ENCODE peak calls at places on chromosomes 16 and 17, in seven cellular contexts. T is DND-41, E is MM.1S, X is esophagus squamous epithelium, F is stomach, G is breast epithelium, R is body of pancreas. L is an unnamed sample. For H3K4me1, the result is how much of the 10 kb centered on the place peaks cover.

GRCh38 chr17:68290955-68291835 is at the start of the genes ARSG and SLC16A6:
- DNase-seq in T (peak), E (peak), X (no peak), F (peak), G (peak), R (peak), L (no peak)

GRCh38 chr17:77859411-77859810 is 99.1 kb upstream of the TNRC6C start:
- DNase-seq in T (no peak), E (no peak), X (no peak), F (no peak), G (no peak), R (no peak), L (no peak)

GRCh38 chr16:6903671-6904070 is 429.0 kb upstream of the RBFOX1 start:
- DNase-seq in T (no peak), E (no peak), X (no peak), F (no peak), G (no peak), R (no peak), L (no peak)

GRCh38 chr16:2324296-2324859 is 16.1 kb downstream of the ABCA3 start:
- DNase-seq in T (no peak), E (no peak), X (no peak), F (no peak), G (no peak), R (no peak), L (no peak)

GRCh38 chr16:4021070-4021779 is 95.0 kb downstream of the ADCY9 start:
- DNase-seq in T (no peak), E (no peak), X (no peak), F (peak), G (peak), R (peak), L (no peak)

GRCh38 chr16:57132470-57132869 is 40.1 kb downstream of the CPNE2 start:
- DNase-seq in T (no peak), E (no peak), X (no peak), F (no peak), G (no peak), R (peak), L (no peak)

GRCh38 chr16:30509081-30509480 is 17.3 kb downstream of the ZNF768 start:
- DNase-seq in T (no peak), E (no peak), X (no peak), F (no peak), G (no peak), R (no peak), L (no peak)

GRCh38 chr17:81336930-81337325 is 41.8 kb upstream of the SLC38A10 start:
- DNase-seq in T (no peak), E (no peak), X (no peak), F (no peak), G (no peak), R (no peak), L (no peak)

GRCh38 chr17:83115202-83115651 is 35.8 kb downstream of the METRNL start:
- DNase-seq in T (no peak), E (no peak), X (no peak), F (no peak), G (no peak), R (no peak), L (no peak)

GRCh38 chr16:50154369-50154947 is 1.4 kb downstream of the TENT4B start:
- DNase-seq in T (no peak), E (peak), X (no peak), F (no peak), G (no peak), R (no peak), L (no peak)

GRCh38 chr17:76670708-76671122 is 27.2 kb upstream of the ST6GALNAC1 start:
- DNase-seq in T (no peak), E (no peak), X (no peak), F (no peak), G (no peak), R (no peak), L (no peak)

GRCh38 chr16:4477966-4478365 is 1.8 kb downstream of the HMOX2 start:
- DNase-seq in T (no peak), E (no peak), X (no peak), F (no peak), G (no peak), R (no peak), L (no peak)

GRCh38 chr16:9308300-9309209 is 217.1 kb downstream of the HAPSTR1 start:
- DNase-seq in T (no peak), E (no peak), X (no peak), F (no peak), G (no peak), R (peak), L (no peak)

GRCh38 chr16:8963825-8964441 is at the start of gene USP7:
- DNase-seq in T (peak), E (peak), X (peak), F (peak), G (peak), R (peak), L (peak)

GRCh38 chr16:57358527-57359095 is at the start of gene CCL22:
- DNase-seq in T (no peak), E (no peak), X (no peak), F (peak), G (no peak), R (no peak), L (no peak)

GRCh38 chr17:47652570-47652969 is 2.9 kb downstream of the KPNB1 start:
- DNase-seq in T (no peak), E (no peak), X (no peak), F (no peak), G (no peak), R (no peak), L (no peak)

GRCh38 chr17:31598388-31598760 is 206.9 kb downstream of the RAB11FIP4 start:
- DNase-seq in T (no peak), E (no peak), X (no peak), F (no peak), G (no peak), R (no peak), L (no peak)

GRCh38 chr17:45241315-45242011 is 19.8 kb downstream of the FMNL1 start:
- DNase-seq in T (no peak), E (no peak), X (no peak), F (peak), G (peak), R (peak), L (no peak)

GRCh38 chr16:70433456-70434103 is 5.3 kb downstream of the ST3GAL2 start:
- DNase-seq in T (no peak), E (no peak), X (no peak), F (no peak), G (no peak), R (peak), L (no peak)

GRCh38 chr16:81036751-81037350 is 1.2 kb downstream of the ATMIN start:
- DNase-seq in T (no peak), E (no peak), X (no peak), F (no peak), G (no peak), R (no peak), L (no peak)

GRCh38 chr16:78443780-78444422 is 344.4 kb downstream of the WWOX start:
- DNase-seq in T (no peak), E (no peak), X (no peak), F (no peak), G (no peak), R (no peak), L (no peak)

GRCh38 chr16:75224281-75224680 is 5.5 kb downstream of the CTRB1 start:
- DNase-seq in T (no peak), E (no peak), X (no peak), F (no peak), G (no peak), R (no peak), L (no peak)

GRCh38 chr17:77801545-77802332 is 156.8 kb upstream of the TNRC6C start:
- DNase-seq in T (no peak), E (no peak), X (no peak), F (no peak), G (no peak), R (no peak), L (no peak)

GRCh38 chr17:78315355-78316114 is 44.3 kb downstream of the SOCS3 start:
- DNase-seq in T (no peak), E (no peak), X (no peak), F (peak), G (peak), R (peak), L (peak)

GRCh38 chr17:57517216-57517518 is 227.9 kb downstream of the CCDC182 start:
- DNase-seq in T (no peak), E (no peak), X (no peak), F (no peak), G (no peak), R (no peak), L (no peak)

GRCh38 chr17:81487487-81488275 is 24.9 kb downstream of the ACTG1 start:
- DNase-seq in T (peak), E (no peak), X (no peak), F (peak), G (no peak), R (peak), L (no peak)

GRCh38 chr17:36534117-36534880 is at the start of gene MYO19:
- DNase-seq in T (peak), E (peak), X (no peak), F (peak), G (peak), R (peak), L (no peak)

GRCh38 chr16:50620646-50621451 is 60.3 kb downstream of the SNX20 start:
- DNase-seq in T (no peak), E (no peak), X (no peak), F (no peak), G (no peak), R (no peak), L (no peak)

GRCh38 chr17:38885044-38885727 is 15.3 kb downstream of the LASP1 start:
- DNase-seq in T (no peak), E (no peak), X (no peak), F (no peak), G (no peak), R (peak), L (no peak)

GRCh38 chr17:9050801-9051401 is 29.6 kb downstream of the NTN1 start:
- DNase-seq in T (no peak), E (no peak), X (no peak), F (no peak), G (peak), R (no peak), L (no peak)

GRCh38 chr17:33929181-33929724 is 325.8 kb upstream of the CCL2 start:
- DNase-seq in T (no peak), E (no peak), X (no peak), F (no peak), G (no peak), R (no peak), L (no peak)

GRCh38 chr16:59612094-59612493 is 878.0 kb upstream of the GOT2 start:
- DNase-seq in T (no peak), E (no peak), X (no peak), F (no peak), G (no peak), R (no peak), L (no peak)

GRCh38 chr16:29021471-29021870 is 36.6 kb downstream of the LAT start:
- DNase-seq in T (no peak), E (no peak), X (no peak), F (no peak), G (no peak), R (no peak), L (no peak)

GRCh38 chr17:14701901-14702300 is 401.0 kb downstream of the HS3ST3B1 start:
- DNase-seq in T (no peak), E (no peak), X (no peak), F (no peak), G (no peak), R (no peak), L (no peak)

GRCh38 chr16:80467961-80468360 is 72.8 kb upstream of the DYNLRB2 start:
- DNase-seq in T (no peak), E (no peak), X (no peak), F (no peak), G (no peak), R (no peak), L (no peak)

GRCh38 chr16:89287777-89288576 is 70.5 kb downstream of the ZNF778 start:
- DNase-seq in T (no peak), E (no peak), X (no peak), F (no peak), G (no peak), R (no peak), L (no peak)

GRCh38 chr17:252456-252855 is 71.0 kb upstream of the DOC2B start:
- DNase-seq in T (no peak), E (no peak), X (no peak), F (peak), G (no peak), R (no peak), L (no peak)

GRCh38 chr17:76537288-76537577 is 276 bp downstream of the CYGB start:
- DNase-seq in T (no peak), E (no peak), X (no peak), F (peak), G (no peak), R (peak), L (no peak)

GRCh38 chr16:23408242-23409201 is 44.5 kb downstream of the COG7 start:
- DNase-seq in T (no peak), E (no peak), X (no peak), F (no peak), G (no peak), R (peak), L (no peak)

DNA sequence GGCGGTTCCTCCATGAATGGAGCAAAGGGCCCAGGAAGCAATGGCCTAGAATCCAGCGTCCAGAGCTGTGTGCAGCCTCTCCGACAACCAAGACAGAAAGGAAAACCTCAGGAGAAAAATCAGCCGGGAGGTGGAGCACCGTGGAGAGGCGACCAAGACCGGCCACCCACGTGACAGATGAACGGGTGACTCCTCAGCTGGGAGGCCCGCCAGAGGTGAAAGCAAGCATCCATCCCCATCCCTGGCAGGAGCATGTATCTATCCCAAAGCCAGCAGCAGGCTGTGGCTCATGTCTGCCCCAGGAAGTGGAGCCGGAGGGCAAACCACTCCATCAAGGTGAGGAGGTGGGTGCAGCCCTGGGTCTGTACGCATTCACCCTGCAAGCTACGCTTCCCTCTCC is 52.1 kb downstream of the FOXL1 start:
- DNase-seq in T (no peak), E (no peak), X (no peak), F (no peak), G (no peak), R (no peak), L (no peak)
- H3K4me1 ChIP-seq in T (under half), E (under half), X (under half), F (under half), G (under half), R (under half), L (under half)

GRCh38 chr16:83799336-83799735 is 8.4 kb upstream of the HSBP1 start:
- DNase-seq in T (no peak), E (no peak), X (no peak), F (no peak), G (no peak), R (no peak), L (no peak)
- H3K4me1 ChIP-seq in T (under half), E (under half), X (under half), F (under half), G (under half), R (under half), L (under half)

GRCh38 chr16:53131363-53132071 is 76.7 kb downstream of the CHD9 start:
- DNase-seq in T (peak), E (peak), X (no peak), F (peak), G (peak), R (peak), L (peak)

GRCh38 chr16:53131050-53131362 is 76.2 kb downstream of the CHD9 start:
- DNase-seq in T (no peak), E (no peak), X (no peak), F (peak), G (no peak), R (no peak), L (no peak)

GRCh38 chr16:53129281-53130192 is 74.7 kb downstream of the CHD9 start:
- DNase-seq in T (no peak), E (no peak), X (no peak), F (no peak), G (peak), R (peak), L (no peak)

GRCh38 chr16:53132406-53132805 is 77.6 kb downstream of the CHD9 start:
- DNase-seq in T (no peak), E (no peak), X (no peak), F (no peak), G (no peak), R (no peak), L (no peak)

GRCh38 chr16:53130193-53131049 is 75.6 kb downstream of the CHD9 start:
- DNase-seq in T (peak), E (peak), X (peak), F (peak), G (peak), R (peak), L (peak)
- H3K4me1 ChIP-seq in T (under half), E (under half), X (under half), F (under half), G (under half), R (under half), L (under half)

GRCh38 chr17:1627987-1628855 is at the start of gene SLC43A2:
- DNase-seq in T (peak), E (peak), X (no peak), F (peak), G (peak), R (peak), L (no peak)

GRCh38 chr17:1627219-1627986 is 1.2 kb downstream of the SLC43A2 start:
- DNase-seq in T (no peak), E (no peak), X (no peak), F (no peak), G (no peak), R (no peak), L (no peak)

GRCh38 chr17:1630662-1631061 is 2.0 kb upstream of the SLC43A2 start:
- DNase-seq in T (no peak), E (no peak), X (no peak), F (no peak), G (no peak), R (no peak), L (no peak)

GRCh38 chr17:1629647-1630310 is 1.1 kb upstream of the SLC43A2 start:
- DNase-seq in T (peak), E (peak), X (no peak), F (peak), G (peak), R (peak), L (no peak)

DNA sequence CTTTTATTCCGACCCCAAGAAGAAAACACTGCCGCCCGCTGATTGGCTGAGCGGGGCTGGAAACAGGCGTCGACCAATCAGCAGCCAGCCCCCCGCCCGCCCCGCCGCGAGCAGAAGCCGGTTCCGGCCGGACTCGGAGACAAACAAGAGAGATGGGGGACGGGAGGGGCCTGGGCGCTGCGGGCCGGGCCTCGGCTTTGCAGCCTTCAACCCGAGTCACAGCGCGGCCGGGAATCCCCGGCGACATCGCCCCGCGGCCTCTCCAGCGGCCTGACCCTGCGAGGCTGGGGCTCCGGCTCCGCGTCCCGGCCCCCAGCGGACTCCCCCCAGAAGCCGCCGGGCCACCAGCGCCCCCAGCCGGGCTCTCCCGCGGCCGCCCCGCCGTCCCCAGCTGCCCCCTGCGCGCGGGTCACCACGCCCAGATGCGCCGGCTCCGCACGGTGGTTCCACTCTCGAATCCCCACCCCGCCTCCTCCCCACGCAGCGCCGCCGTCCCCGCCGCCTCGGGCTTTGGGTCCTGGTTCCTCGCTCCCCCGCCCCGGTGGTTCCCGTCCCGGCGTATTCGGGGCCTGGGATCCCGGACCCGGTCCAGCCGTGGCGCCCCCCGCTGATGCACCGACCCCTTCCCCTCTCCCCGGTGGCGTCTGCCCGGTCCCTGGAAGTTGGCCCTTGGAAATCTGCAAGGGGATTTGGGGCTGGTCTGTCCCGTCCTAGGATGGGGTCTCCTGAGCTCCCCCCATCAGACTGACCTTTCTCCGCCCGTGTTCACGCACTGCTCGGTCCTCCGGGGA is 417 bp upstream of the SLC43A2 start:
- DNase-seq in T (peak), E (peak), X (peak), F (peak), G (peak), R (peak), L (peak)
- H3K4me1 ChIP-seq in T (under half), E (under half), X (under half), F (under half), G (under half), R (under half), L (under half)

GRCh38 chr17:30225112-30225511 is 10.4 kb downstream of the SLC6A4 start:
- DNase-seq in T (no peak), E (no peak), X (no peak), F (no peak), G (no peak), R (no peak), L (no peak)
- H3K4me1 ChIP-seq in T (under half), E (under half), X (under half), F (under half), G (under half), R (under half), L (under half)

GRCh38 chr17:75365931-75366275 is 39.6 kb downstream of the GRB2 start:
- DNase-seq in T (no peak), E (no peak), X (no peak), F (no peak), G (no peak), R (no peak), L (no peak)

GRCh38 chr17:75370288-75370687 is 35.2 kb downstream of the GRB2 start:
- DNase-seq in T (no peak), E (no peak), X (no peak), F (peak), G (no peak), R (peak), L (peak)

GRCh38 chr17:75366432-75366831 is 39.0 kb downstream of the GRB2 start:
- DNase-seq in T (no peak), E (no peak), X (no peak), F (no peak), G (no peak), R (peak), L (no peak)

GRCh38 chr17:75365009-75365930 is 40.2 kb downstream of the GRB2 start:
- DNase-seq in T (no peak), E (no peak), X (no peak), F (no peak), G (no peak), R (no peak), L (no peak)

DNA sequence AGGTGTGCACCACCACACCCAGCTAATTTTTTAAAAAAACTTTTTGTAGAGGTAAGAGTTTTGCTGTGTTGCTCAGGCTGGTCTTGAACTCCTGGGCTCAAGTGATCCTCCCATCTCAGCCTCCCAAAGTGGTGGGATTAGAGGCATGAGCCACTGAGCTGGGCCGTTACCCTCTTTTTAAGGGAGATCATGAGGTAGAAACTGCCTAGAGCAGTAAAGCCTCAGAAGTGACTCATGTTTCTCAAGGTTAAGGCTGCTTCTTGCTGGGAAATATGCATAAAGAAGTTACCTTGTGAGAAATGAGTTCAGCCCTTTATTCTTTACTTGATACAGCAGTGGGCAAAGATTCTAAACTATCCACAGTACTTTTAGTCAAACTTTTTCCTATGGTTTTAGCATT is 38.2 kb downstream of the GRB2 start:
- DNase-seq in T (no peak), E (no peak), X (no peak), F (no peak), G (no peak), R (no peak), L (no peak)
- H3K4me1 ChIP-seq in T (under half), E (under half), X (under half), F (under half), G (under half), R (half or more), L (half or more)

GRCh38 chr16:67454104-67454503 is 23.2 kb downstream of the HSD11B2 start:
- DNase-seq in T (no peak), E (no peak), X (no peak), F (no peak), G (no peak), R (no peak), L (no peak)
- H3K4me1 ChIP-seq in T (under half), E (under half), X (under half), F (half or more), G (half or more), R (half or more), L (half or more)

L was measured in thoracic aorta.